ENCODE peak calls at places on chromosomes 13 and 19, in eight cellular contexts. E, O, Q, A, R, Y, X and P are unnamed samples.

GRCh38 chr13:39737047-39737446 is 81.6 kb downstream of the COG6 start:
- DNase-seq in E (no peak), O (no peak), Q (no peak), A (no peak), R (no peak), Y (no peak), X (no peak), P (no peak)

GRCh38 chr13:54989418-54989817 is 1960.8 kb downstream of the OLFM4 start:
- DNase-seq in E (no peak), O (no peak), Q (no peak), A (no peak), R (no peak), Y (no peak), X (no peak), P (no peak)

GRCh38 chr19:16542894-16543498 is 759 bp upstream of the CHERP start:
- DNase-seq in E (peak; percentile 13), O (no peak), Q (no peak), A (no peak), R (no peak), Y (no peak), X (no peak), P (no peak)

GRCh38 chr19:58544591-58545285 is 874 bp downstream of the TRIM28 start:
- DNase-seq in E (peak; percentile 90), O (no peak), Q (no peak), A (no peak), R (peak; percentile 68), Y (peak; percentile 79), X (no peak), P (peak; percentile 86)

GRCh38 chr19:48501446-48501960 is 10.1 kb downstream of the LMTK3 start:
- DNase-seq in E (peak; percentile 97), O (no peak), Q (no peak), A (peak; percentile 72), R (peak; percentile 40), Y (peak; percentile 62), X (no peak), P (peak; percentile 94)

GRCh38 chr19:43699506-43700367 is 16.1 kb upstream of the IRGC start:
- DNase-seq in E (peak; percentile 91), O (no peak), Q (no peak), A (no peak), R (no peak), Y (no peak), X (peak; percentile 81), P (peak; percentile 76)

GRCh38 chr13:29758591-29759114 is 91.8 kb downstream of the UBL3 start:
- DNase-seq in E (no peak), O (no peak), Q (no peak), A (no peak), R (peak; percentile 36), Y (peak; percentile 75), X (no peak), P (no peak)

GRCh38 chr19:8255426-8256125 is 46.4 kb downstream of the CERS4 start:
- DNase-seq in E (no peak), O (no peak), Q (no peak), A (no peak), R (no peak), Y (no peak), X (no peak), P (no peak)

GRCh38 chr19:48720251-48720612 is 707 bp upstream of the MAMSTR start:
- DNase-seq in E (no peak), O (no peak), Q (no peak), A (no peak), R (no peak), Y (no peak), X (no peak), P (peak; percentile 80)

GRCh38 chr13:32403108-32403507 is 24.8 kb downstream of the N4BP2L1 start:
- DNase-seq in E (no peak), O (no peak), Q (no peak), A (no peak), R (no peak), Y (no peak), X (no peak), P (no peak)

GRCh38 chr19:18700501-18701249 is 17.2 kb downstream of the CRTC1 start:
- DNase-seq in E (peak; percentile 89), O (no peak), Q (peak; percentile 60), A (peak; percentile 91), R (peak; percentile 54), Y (peak; percentile 76), X (peak; percentile 91), P (peak; percentile 94)

GRCh38 chr19:43430142-43430710 is 15.5 kb downstream of the TEX101 start:
- DNase-seq in E (no peak), O (no peak), Q (no peak), A (no peak), R (peak; percentile 39), Y (no peak), X (no peak), P (no peak)

GRCh38 chr19:38047048-38047435 is 140.0 kb downstream of the SIPA1L3 start:
- DNase-seq in E (no peak), O (no peak), Q (no peak), A (no peak), R (no peak), Y (no peak), X (no peak), P (no peak)

GRCh38 chr13:107753286-107753685 is 462.1 kb downstream of the LIG4 start:
- DNase-seq in E (no peak), O (no peak), Q (no peak), A (no peak), R (no peak), Y (no peak), X (no peak), P (no peak)

GRCh38 chr19:18304496-18305312 is 18.2 kb downstream of the LSM4 start:
- DNase-seq in E (peak; percentile 76), O (no peak), Q (peak; percentile 81), A (peak; percentile 54), R (peak; percentile 69), Y (peak; percentile 89), X (peak; percentile 97), P (peak; percentile 97)

GRCh38 chr13:26051231-26052135 is at the start of gene SHISA2:
- DNase-seq in E (peak; percentile 93), O (no peak), Q (no peak), A (peak; percentile 15), R (peak; percentile 13), Y (no peak), X (peak; percentile 75), P (peak; percentile 80)

GRCh38 chr13:32134241-32134801 is 102.7 kb downstream of the FRY start:
- DNase-seq in E (no peak), O (no peak), Q (no peak), A (no peak), R (no peak), Y (no peak), X (no peak), P (no peak)

GRCh38 chr13:21616205-21616604 is 12.2 kb upstream of the MICU2 start:
- DNase-seq in E (no peak), O (no peak), Q (no peak), A (no peak), R (no peak), Y (no peak), X (no peak), P (no peak)

GRCh38 chr13:21625366-21625765 is 21.4 kb upstream of the MICU2 start:
- DNase-seq in E (no peak), O (no peak), Q (no peak), A (no peak), R (no peak), Y (peak; percentile 29), X (no peak), P (no peak)

GRCh38 chr13:21616880-21617279 is 12.9 kb upstream of the MICU2 start:
- DNase-seq in E (peak; percentile 42), O (no peak), Q (no peak), A (no peak), R (no peak), Y (no peak), X (no peak), P (no peak)

GRCh38 chr13:21619633-21620220 is 15.8 kb upstream of the MICU2 start:
- DNase-seq in E (no peak), O (no peak), Q (no peak), A (no peak), R (no peak), Y (no peak), X (no peak), P (no peak)

DNA sequence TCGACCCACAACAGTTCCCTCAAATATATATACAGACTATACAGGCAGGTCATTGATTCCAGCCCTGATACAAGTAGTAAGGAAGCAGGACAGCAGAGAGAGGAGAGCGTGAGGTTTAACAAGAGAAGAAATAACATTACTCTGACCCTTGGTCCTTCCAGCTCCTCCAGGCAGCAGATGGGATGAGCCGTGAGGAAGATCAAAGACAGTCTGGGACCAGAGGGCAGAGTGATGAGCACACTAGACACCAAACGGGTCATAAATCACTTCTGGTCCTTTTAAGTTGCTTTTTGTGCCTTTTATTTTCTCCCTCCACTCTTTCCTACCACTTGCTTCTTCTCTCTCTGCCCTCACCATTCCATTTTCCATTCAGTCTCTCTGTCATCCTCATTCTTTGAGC is 16.9 kb upstream of the MICU2 start:
- DNase-seq in E (no peak), O (no peak), Q (no peak), A (no peak), R (no peak), Y (no peak), X (no peak), P (no peak)
- H3K4me3 ChIP-seq in E (no peak overlapping the region), O (no peak overlapping the region), Q (no peak overlapping the region), A (no peak overlapping the region), R (no peak overlapping the region), Y (no peak overlapping the region), X (no peak overlapping the region), P (no peak overlapping the region)

GRCh38 chr13:49527123-49527522 is 31.4 kb downstream of the PHF11 start:
- DNase-seq in E (no peak), O (no peak), Q (no peak), A (no peak), R (no peak), Y (no peak), X (no peak), P (no peak)
- H3K4me1 ChIP-seq in E (no peaks in the 10 kb centered on the region), O (no peaks in the 10 kb centered on the region), Q (no peaks in the 10 kb centered on the region), A (no peaks in the 10 kb centered on the region), R (no peaks in the 10 kb centered on the region), Y (no peaks in the 10 kb centered on the region), X (no peaks in the 10 kb centered on the region), P (no peaks in the 10 kb centered on the region)

GRCh38 chr19:52640916-52641315 is 2.8 kb upstream of the ZNF83 start:
- DNase-seq in E (peak; percentile 31), O (no peak), Q (no peak), A (no peak), R (no peak), Y (no peak), X (no peak), P (no peak)

GRCh38 chr19:52635786-52636570 is 2.2 kb downstream of the ZNF83 start:
- DNase-seq in E (no peak), O (no peak), Q (no peak), A (no peak), R (no peak), Y (no peak), X (no peak), P (no peak)

GRCh38 chr19:52637718-52638585 is at the start of gene ZNF83:
- DNase-seq in E (peak; percentile 100), O (peak; percentile 42), Q (peak; percentile 99), A (peak; percentile 94), R (peak; percentile 95), Y (peak; percentile 95), X (peak; percentile 99), P (peak; percentile 99)

GRCh38 chr19:52638601-52639000 is 446 bp upstream of the ZNF83 start:
- DNase-seq in E (no peak), O (no peak), Q (no peak), A (peak; percentile 24), R (peak; percentile 1), Y (no peak), X (peak; percentile 79), P (peak; percentile 82)
- H3K4me3 ChIP-seq in E (peak overlapping the region; percentile 86), O (peak overlapping the region; percentile 74), Q (peak overlapping the region; percentile 64), A (no peak overlapping the region), R (peak overlapping the region; percentile 93), Y (peak overlapping the region; percentile 68), X (no peak overlapping the region), P (peak overlapping the region; percentile 93)

GRCh38 chr13:85303630-85304029 is 495.6 kb downstream of the SLITRK6 start:
- DNase-seq in E (no peak), O (no peak), Q (no peak), A (no peak), R (no peak), Y (no peak), X (no peak), P (no peak)

GRCh38 chr13:85298387-85298924 is 500.8 kb downstream of the SLITRK6 start:
- DNase-seq in E (no peak), O (no peak), Q (no peak), A (no peak), R (no peak), Y (no peak), X (no peak), P (no peak)
- H3K4me1 ChIP-seq in E (no peaks in the 10 kb centered on the region), O (no peaks in the 10 kb centered on the region), Q (no peaks in the 10 kb centered on the region), A (no peaks in the 10 kb centered on the region), R (no peaks in the 10 kb centered on the region), Y (no peaks in the 10 kb centered on the region), X (no peaks in the 10 kb centered on the region), P (no peaks in the 10 kb centered on the region)